ENCODE peak calls at places on chromosomes 13 and 19, in ten cellular contexts. K is EL; P is NCI-H460; T is T-helper 22 cell; N is neural crest cell; I is fibroblast of gingiva; A is stimulated activated CD4-positive, alpha-beta T cell treated with anti-CD3 and anti-CD28 coated beads, Interleukin-2, amount 100 ng/mL, for 48 hours; R is right cardiac atrium; D is left colon; L is psoas muscle. H is an unnamed sample.

GRCh38 chr13:106417467-106418110 is 117.9 kb downstream of the EFNB2 start:
- DNase-seq in A (no peak), D (peak; percentile 13), R (no peak), P (no peak), K (no peak), I (no peak), T (no peak), L (no peak), N (no peak), H (no peak)

GRCh38 chr13:44306401-44307192 is 67.0 kb upstream of the SERP2 start:
- DNase-seq in N (peak; percentile 30), D (peak; percentile 57), P (peak; percentile 97), L (no peak), T (no peak), R (peak; percentile 81), K (peak; percentile 94), A (no peak), I (peak; percentile 78), H (no peak)

GRCh38 chr13:21242236-21242635 is 65.8 kb downstream of the MRPL57 start:
- DNase-seq in A (no peak), L (no peak), R (no peak), T (no peak), I (no peak), P (no peak), D (no peak), N (peak; percentile 29), K (no peak), H (no peak)

GRCh38 chr19:16226878-16227836 is 29.4 kb downstream of the AP1M1 start:
- DNase-seq in A (no peak), T (no peak), P (no peak), N (no peak), R (no peak), L (peak; percentile 47), K (no peak), I (no peak), D (no peak), H (no peak)

GRCh38 chr13:28754698-28755545 is 36.2 kb upstream of the SLC46A3 start:
- DNase-seq in D (peak; percentile 32), A (no peak), L (peak; percentile 60), R (peak; percentile 77), N (no peak), K (peak; percentile 61), P (no peak), T (no peak), I (no peak), H (no peak)

GRCh38 chr19:56942749-56943148 is 102.2 kb upstream of the PEG3 start:
- DNase-seq in N (no peak), R (peak; percentile 73), K (peak; percentile 14), L (peak; percentile 54), I (no peak), A (no peak), P (no peak), T (no peak), D (peak; percentile 4), H (no peak)

GRCh38 chr13:99969934-99970760 is 1.4 kb downstream of the ZIC5 start:
- DNase-seq in D (no peak), A (no peak), P (peak; percentile 66), I (no peak), T (no peak), N (no peak), R (no peak), K (no peak), L (no peak), H (no peak)

GRCh38 chr19:13169769-13170168 is 19.6 kb downstream of the IER2 start:
- DNase-seq in D (peak; percentile 43), T (no peak), K (peak; percentile 84), L (no peak), N (no peak), R (no peak), P (peak; percentile 53), I (no peak), A (no peak), H (no peak)

GRCh38 chr13:93740334-93740733 is 513.7 kb downstream of the GPC6 start:
- DNase-seq in P (no peak), L (no peak), N (no peak), T (no peak), D (no peak), I (peak; percentile 25), R (no peak), A (no peak), K (no peak), H (no peak)

GRCh38 chr13:36431204-36432105 is 840 bp upstream of the CCNA1 start:
- DNase-seq in N (no peak), L (no peak), D (no peak), I (no peak), T (no peak), P (no peak), R (peak; percentile 55), A (no peak), K (no peak), H (no peak)

GRCh38 chr13:66364346-66364745 is 865.8 kb downstream of the PCDH9 start:
- DNase-seq in R (no peak), L (no peak), A (no peak), P (no peak), K (no peak), I (peak; percentile 8), T (no peak), D (no peak), N (no peak), H (no peak)

GRCh38 chr13:44131069-44131614 is 242.5 kb upstream of the SERP2 start:
- DNase-seq in L (no peak), N (no peak), A (no peak), T (no peak), K (no peak), P (no peak), R (no peak), I (no peak), D (no peak), H (no peak)

H was measured in GM12891.